ENCODE peak calls at places on chromosomes 3 and 15, in eight cellular contexts. One of them, this sample, is unnamed.

GRCh38 chr3:127600749-127601456 is 2.7 kb downstream of the MCM2 start:
- DNase-seq in NCI-H1694 treated with DMSO at 0.1 percent for 48 hours: no peak
- DNase-seq in T-helper 1 cell: no peak
- DNase-seq in NCI-H1105 treated with DMSO at 0.1 percent for 48 hours: no peak
- DNase-seq in SW480: no peak
- DNase-seq in stimulated activated CD4-positive, alpha-beta T cell treated with anti-CD3 and anti-CD28 coated beads, TNF-alpha, amount 100 ng/mL, for 4 hours: no peak
- DNase-seq in AG09309: no peak
- DNase-seq in activated CD8-positive, alpha-beta memory T cell treated with anti-CD3 and anti-CD28 coated beads, Interleukin-2, amount 50 U/mL, for 48 hours: no peak
- DNase-seq in this sample: no peak

GRCh38 chr3:62039584-62039983 is 333.8 kb downstream of the FEZF2 start:
- DNase-seq in NCI-H1694 treated with DMSO at 0.1 percent for 48 hours: no peak
- DNase-seq in T-helper 1 cell: no peak
- DNase-seq in NCI-H1105 treated with DMSO at 0.1 percent for 48 hours: no peak
- DNase-seq in SW480: no peak
- DNase-seq in stimulated activated CD4-positive, alpha-beta T cell treated with anti-CD3 and anti-CD28 coated beads, TNF-alpha, amount 100 ng/mL, for 4 hours: no peak
- DNase-seq in AG09309: no peak
- DNase-seq in activated CD8-positive, alpha-beta memory T cell treated with anti-CD3 and anti-CD28 coated beads, Interleukin-2, amount 50 U/mL, for 48 hours: no peak
- DNase-seq in this sample: no peak

GRCh38 chr3:126807795-126808194 is 103.8 kb downstream of the CHCHD6 start:
- DNase-seq in NCI-H1694 treated with DMSO at 0.1 percent for 48 hours: no peak
- DNase-seq in T-helper 1 cell: no peak
- DNase-seq in NCI-H1105 treated with DMSO at 0.1 percent for 48 hours: no peak
- DNase-seq in SW480: no peak
- DNase-seq in stimulated activated CD4-positive, alpha-beta T cell treated with anti-CD3 and anti-CD28 coated beads, TNF-alpha, amount 100 ng/mL, for 4 hours: no peak
- DNase-seq in AG09309: no peak
- DNase-seq in activated CD8-positive, alpha-beta memory T cell treated with anti-CD3 and anti-CD28 coated beads, Interleukin-2, amount 50 U/mL, for 48 hours: no peak
- DNase-seq in this sample: no peak

GRCh38 chr15:100082761-100083402 is 258.9 kb downstream of the ADAMTS17 start:
- DNase-seq in NCI-H1694 treated with DMSO at 0.1 percent for 48 hours: no peak
- DNase-seq in T-helper 1 cell: no peak
- DNase-seq in NCI-H1105 treated with DMSO at 0.1 percent for 48 hours: no peak
- DNase-seq in SW480: peak; percentile 22
- DNase-seq in stimulated activated CD4-positive, alpha-beta T cell treated with anti-CD3 and anti-CD28 coated beads, TNF-alpha, amount 100 ng/mL, for 4 hours: no peak
- DNase-seq in AG09309: no peak
- DNase-seq in activated CD8-positive, alpha-beta memory T cell treated with anti-CD3 and anti-CD28 coated beads, Interleukin-2, amount 50 U/mL, for 48 hours: peak; percentile 18
- DNase-seq in this sample: no peak

GRCh38 chr3:46477145-46477544 is 12.4 kb upstream of the LTF start:
- DNase-seq in NCI-H1694 treated with DMSO at 0.1 percent for 48 hours: no peak
- DNase-seq in T-helper 1 cell: no peak
- DNase-seq in NCI-H1105 treated with DMSO at 0.1 percent for 48 hours: no peak
- DNase-seq in SW480: no peak
- DNase-seq in stimulated activated CD4-positive, alpha-beta T cell treated with anti-CD3 and anti-CD28 coated beads, TNF-alpha, amount 100 ng/mL, for 4 hours: no peak
- DNase-seq in AG09309: no peak
- DNase-seq in activated CD8-positive, alpha-beta memory T cell treated with anti-CD3 and anti-CD28 coated beads, Interleukin-2, amount 50 U/mL, for 48 hours: peak; percentile 13
- DNase-seq in this sample: no peak

GRCh38 chr3:98359993-98360675 is 6.5 kb downstream of the OR5K4 start:
- DNase-seq in NCI-H1694 treated with DMSO at 0.1 percent for 48 hours: no peak
- DNase-seq in T-helper 1 cell: no peak
- DNase-seq in NCI-H1105 treated with DMSO at 0.1 percent for 48 hours: no peak
- DNase-seq in SW480: no peak
- DNase-seq in stimulated activated CD4-positive, alpha-beta T cell treated with anti-CD3 and anti-CD28 coated beads, TNF-alpha, amount 100 ng/mL, for 4 hours: no peak
- DNase-seq in AG09309: no peak
- DNase-seq in activated CD8-positive, alpha-beta memory T cell treated with anti-CD3 and anti-CD28 coated beads, Interleukin-2, amount 50 U/mL, for 48 hours: no peak
- DNase-seq in this sample: no peak

GRCh38 chr3:53104762-53105161 is 25.5 kb downstream of the RFT1 start:
- DNase-seq in NCI-H1694 treated with DMSO at 0.1 percent for 48 hours: no peak
- DNase-seq in T-helper 1 cell: no peak
- DNase-seq in NCI-H1105 treated with DMSO at 0.1 percent for 48 hours: no peak
- DNase-seq in SW480: no peak
- DNase-seq in stimulated activated CD4-positive, alpha-beta T cell treated with anti-CD3 and anti-CD28 coated beads, TNF-alpha, amount 100 ng/mL, for 4 hours: no peak
- DNase-seq in AG09309: no peak
- DNase-seq in activated CD8-positive, alpha-beta memory T cell treated with anti-CD3 and anti-CD28 coated beads, Interleukin-2, amount 50 U/mL, for 48 hours: no peak
- DNase-seq in this sample: no peak

GRCh38 chr3:71658131-71658530 is 67.1 kb downstream of the EIF4E3 start:
- DNase-seq in NCI-H1694 treated with DMSO at 0.1 percent for 48 hours: peak; percentile 34
- DNase-seq in T-helper 1 cell: no peak
- DNase-seq in NCI-H1105 treated with DMSO at 0.1 percent for 48 hours: peak; percentile 68
- DNase-seq in SW480: peak; percentile 22
- DNase-seq in stimulated activated CD4-positive, alpha-beta T cell treated with anti-CD3 and anti-CD28 coated beads, TNF-alpha, amount 100 ng/mL, for 4 hours: no peak
- DNase-seq in AG09309: no peak
- DNase-seq in activated CD8-positive, alpha-beta memory T cell treated with anti-CD3 and anti-CD28 coated beads, Interleukin-2, amount 50 U/mL, for 48 hours: no peak
- DNase-seq in this sample: no peak

GRCh38 chr3:189862385-189863023 is 231.3 kb downstream of the TP63 start:
- DNase-seq in NCI-H1694 treated with DMSO at 0.1 percent for 48 hours: no peak
- DNase-seq in T-helper 1 cell: no peak
- DNase-seq in NCI-H1105 treated with DMSO at 0.1 percent for 48 hours: no peak
- DNase-seq in SW480: no peak
- DNase-seq in stimulated activated CD4-positive, alpha-beta T cell treated with anti-CD3 and anti-CD28 coated beads, TNF-alpha, amount 100 ng/mL, for 4 hours: no peak
- DNase-seq in AG09309: peak; percentile 92
- DNase-seq in activated CD8-positive, alpha-beta memory T cell treated with anti-CD3 and anti-CD28 coated beads, Interleukin-2, amount 50 U/mL, for 48 hours: no peak
- DNase-seq in this sample: no peak

GRCh38 chr3:100561459-100562158 is 47.8 kb upstream of the ADGRG7 start:
- DNase-seq in NCI-H1694 treated with DMSO at 0.1 percent for 48 hours: no peak
- DNase-seq in T-helper 1 cell: no peak
- DNase-seq in NCI-H1105 treated with DMSO at 0.1 percent for 48 hours: no peak
- DNase-seq in SW480: no peak
- DNase-seq in stimulated activated CD4-positive, alpha-beta T cell treated with anti-CD3 and anti-CD28 coated beads, TNF-alpha, amount 100 ng/mL, for 4 hours: no peak
- DNase-seq in AG09309: peak; percentile 87
- DNase-seq in activated CD8-positive, alpha-beta memory T cell treated with anti-CD3 and anti-CD28 coated beads, Interleukin-2, amount 50 U/mL, for 48 hours: no peak
- DNase-seq in this sample: peak; percentile 74

GRCh38 chr3:11596387-11596786 is 47.3 kb downstream of the VGLL4 start:
- DNase-seq in NCI-H1694 treated with DMSO at 0.1 percent for 48 hours: no peak
- DNase-seq in T-helper 1 cell: no peak
- DNase-seq in NCI-H1105 treated with DMSO at 0.1 percent for 48 hours: peak; percentile 1
- DNase-seq in SW480: no peak
- DNase-seq in stimulated activated CD4-positive, alpha-beta T cell treated with anti-CD3 and anti-CD28 coated beads, TNF-alpha, amount 100 ng/mL, for 4 hours: no peak
- DNase-seq in AG09309: no peak
- DNase-seq in activated CD8-positive, alpha-beta memory T cell treated with anti-CD3 and anti-CD28 coated beads, Interleukin-2, amount 50 U/mL, for 48 hours: no peak
- DNase-seq in this sample: no peak

GRCh38 chr3:138845071-138845685 is 10.4 kb upstream of the PIK3CB start:
- DNase-seq in NCI-H1694 treated with DMSO at 0.1 percent for 48 hours: no peak
- DNase-seq in T-helper 1 cell: no peak
- DNase-seq in NCI-H1105 treated with DMSO at 0.1 percent for 48 hours: no peak
- DNase-seq in SW480: no peak
- DNase-seq in stimulated activated CD4-positive, alpha-beta T cell treated with anti-CD3 and anti-CD28 coated beads, TNF-alpha, amount 100 ng/mL, for 4 hours: no peak
- DNase-seq in AG09309: no peak
- DNase-seq in activated CD8-positive, alpha-beta memory T cell treated with anti-CD3 and anti-CD28 coated beads, Interleukin-2, amount 50 U/mL, for 48 hours: no peak
- DNase-seq in this sample: peak; percentile 19

GRCh38 chr3:127172670-127173515 is 20.0 kb upstream of the PRR23E start:
- DNase-seq in NCI-H1694 treated with DMSO at 0.1 percent for 48 hours: peak; percentile 8
- DNase-seq in T-helper 1 cell: no peak
- DNase-seq in NCI-H1105 treated with DMSO at 0.1 percent for 48 hours: peak; percentile 96
- DNase-seq in SW480: peak; percentile 55
- DNase-seq in stimulated activated CD4-positive, alpha-beta T cell treated with anti-CD3 and anti-CD28 coated beads, TNF-alpha, amount 100 ng/mL, for 4 hours: no peak
- DNase-seq in AG09309: no peak
- DNase-seq in activated CD8-positive, alpha-beta memory T cell treated with anti-CD3 and anti-CD28 coated beads, Interleukin-2, amount 50 U/mL, for 48 hours: no peak
- DNase-seq in this sample: no peak

GRCh38 chr15:44193651-44194396 is 1.2 kb downstream of the FRMD5 start:
- DNase-seq in NCI-H1694 treated with DMSO at 0.1 percent for 48 hours: peak; percentile 40
- DNase-seq in T-helper 1 cell: no peak
- DNase-seq in NCI-H1105 treated with DMSO at 0.1 percent for 48 hours: peak; percentile 39
- DNase-seq in SW480: peak; percentile 37
- DNase-seq in stimulated activated CD4-positive, alpha-beta T cell treated with anti-CD3 and anti-CD28 coated beads, TNF-alpha, amount 100 ng/mL, for 4 hours: no peak
- DNase-seq in AG09309: no peak
- DNase-seq in activated CD8-positive, alpha-beta memory T cell treated with anti-CD3 and anti-CD28 coated beads, Interleukin-2, amount 50 U/mL, for 48 hours: no peak
- DNase-seq in this sample: peak; percentile 62

GRCh38 chr3:124552224-124552623 is 178.0 kb upstream of the UMPS start:
- DNase-seq in NCI-H1694 treated with DMSO at 0.1 percent for 48 hours: no peak
- DNase-seq in T-helper 1 cell: no peak
- DNase-seq in NCI-H1105 treated with DMSO at 0.1 percent for 48 hours: peak; percentile 84
- DNase-seq in SW480: peak; percentile 68
- DNase-seq in stimulated activated CD4-positive, alpha-beta T cell treated with anti-CD3 and anti-CD28 coated beads, TNF-alpha, amount 100 ng/mL, for 4 hours: no peak
- DNase-seq in AG09309: no peak
- DNase-seq in activated CD8-positive, alpha-beta memory T cell treated with anti-CD3 and anti-CD28 coated beads, Interleukin-2, amount 50 U/mL, for 48 hours: no peak
- DNase-seq in this sample: no peak

GRCh38 chr3:197356275-197356674 is 57.9 kb upstream of the DLG1 start:
- DNase-seq in NCI-H1694 treated with DMSO at 0.1 percent for 48 hours: no peak
- DNase-seq in T-helper 1 cell: no peak
- DNase-seq in NCI-H1105 treated with DMSO at 0.1 percent for 48 hours: no peak
- DNase-seq in SW480: no peak
- DNase-seq in stimulated activated CD4-positive, alpha-beta T cell treated with anti-CD3 and anti-CD28 coated beads, TNF-alpha, amount 100 ng/mL, for 4 hours: no peak
- DNase-seq in AG09309: no peak
- DNase-seq in activated CD8-positive, alpha-beta memory T cell treated with anti-CD3 and anti-CD28 coated beads, Interleukin-2, amount 50 U/mL, for 48 hours: no peak
- DNase-seq in this sample: no peak

GRCh38 chr3:108595304-108595703 is 5.8 kb downstream of the DZIP3 start:
- DNase-seq in NCI-H1694 treated with DMSO at 0.1 percent for 48 hours: no peak
- DNase-seq in T-helper 1 cell: no peak
- DNase-seq in NCI-H1105 treated with DMSO at 0.1 percent for 48 hours: no peak
- DNase-seq in SW480: no peak
- DNase-seq in stimulated activated CD4-positive, alpha-beta T cell treated with anti-CD3 and anti-CD28 coated beads, TNF-alpha, amount 100 ng/mL, for 4 hours: no peak
- DNase-seq in AG09309: no peak
- DNase-seq in activated CD8-positive, alpha-beta memory T cell treated with anti-CD3 and anti-CD28 coated beads, Interleukin-2, amount 50 U/mL, for 48 hours: no peak
- DNase-seq in this sample: no peak

GRCh38 chr3:40572588-40572987 is 47.8 kb downstream of the ZNF621 start:
- DNase-seq in NCI-H1694 treated with DMSO at 0.1 percent for 48 hours: no peak
- DNase-seq in T-helper 1 cell: no peak
- DNase-seq in NCI-H1105 treated with DMSO at 0.1 percent for 48 hours: no peak
- DNase-seq in SW480: no peak
- DNase-seq in stimulated activated CD4-positive, alpha-beta T cell treated with anti-CD3 and anti-CD28 coated beads, TNF-alpha, amount 100 ng/mL, for 4 hours: no peak
- DNase-seq in AG09309: no peak
- DNase-seq in activated CD8-positive, alpha-beta memory T cell treated with anti-CD3 and anti-CD28 coated beads, Interleukin-2, amount 50 U/mL, for 48 hours: no peak
- DNase-seq in this sample: no peak

GRCh38 chr3:156037356-156037755 is 83.0 kb upstream of the KCNAB1 start:
- DNase-seq in NCI-H1694 treated with DMSO at 0.1 percent for 48 hours: no peak
- DNase-seq in T-helper 1 cell: no peak
- DNase-seq in NCI-H1105 treated with DMSO at 0.1 percent for 48 hours: peak; percentile 92
- DNase-seq in SW480: peak; percentile 93
- DNase-seq in stimulated activated CD4-positive, alpha-beta T cell treated with anti-CD3 and anti-CD28 coated beads, TNF-alpha, amount 100 ng/mL, for 4 hours: no peak
- DNase-seq in AG09309: no peak
- DNase-seq in activated CD8-positive, alpha-beta memory T cell treated with anti-CD3 and anti-CD28 coated beads, Interleukin-2, amount 50 U/mL, for 48 hours: no peak
- DNase-seq in this sample: no peak

GRCh38 chr3:23748398-23749110 is 57.2 kb upstream of the UBE2E1 start:
- DNase-seq in NCI-H1694 treated with DMSO at 0.1 percent for 48 hours: no peak
- DNase-seq in T-helper 1 cell: no peak
- DNase-seq in NCI-H1105 treated with DMSO at 0.1 percent for 48 hours: no peak
- DNase-seq in SW480: no peak
- DNase-seq in stimulated activated CD4-positive, alpha-beta T cell treated with anti-CD3 and anti-CD28 coated beads, TNF-alpha, amount 100 ng/mL, for 4 hours: no peak
- DNase-seq in AG09309: peak; percentile 52
- DNase-seq in activated CD8-positive, alpha-beta memory T cell treated with anti-CD3 and anti-CD28 coated beads, Interleukin-2, amount 50 U/mL, for 48 hours: no peak
- DNase-seq in this sample: no peak

GRCh38 chr15:68620721-68621528 is 42.1 kb downstream of the CORO2B start:
- DNase-seq in NCI-H1694 treated with DMSO at 0.1 percent for 48 hours: peak; percentile 89
- DNase-seq in T-helper 1 cell: no peak
- DNase-seq in NCI-H1105 treated with DMSO at 0.1 percent for 48 hours: peak; percentile 96
- DNase-seq in SW480: no peak
- DNase-seq in stimulated activated CD4-positive, alpha-beta T cell treated with anti-CD3 and anti-CD28 coated beads, TNF-alpha, amount 100 ng/mL, for 4 hours: no peak
- DNase-seq in AG09309: peak; percentile 95
- DNase-seq in activated CD8-positive, alpha-beta memory T cell treated with anti-CD3 and anti-CD28 coated beads, Interleukin-2, amount 50 U/mL, for 48 hours: no peak
- DNase-seq in this sample: peak; percentile 82

GRCh38 chr3:123880998-123881561 is 3.1 kb downstream of the MYLK start:
- DNase-seq in NCI-H1694 treated with DMSO at 0.1 percent for 48 hours: no peak
- DNase-seq in T-helper 1 cell: no peak
- DNase-seq in NCI-H1105 treated with DMSO at 0.1 percent for 48 hours: peak; percentile 72
- DNase-seq in SW480: peak; percentile 25
- DNase-seq in stimulated activated CD4-positive, alpha-beta T cell treated with anti-CD3 and anti-CD28 coated beads, TNF-alpha, amount 100 ng/mL, for 4 hours: no peak
- DNase-seq in AG09309: no peak
- DNase-seq in activated CD8-positive, alpha-beta memory T cell treated with anti-CD3 and anti-CD28 coated beads, Interleukin-2, amount 50 U/mL, for 48 hours: no peak
- DNase-seq in this sample: peak; percentile 56

GRCh38 chr3:117875887-117876286 is 1158.8 kb downstream of the IGSF11 start:
- DNase-seq in NCI-H1694 treated with DMSO at 0.1 percent for 48 hours: no peak
- DNase-seq in T-helper 1 cell: no peak
- DNase-seq in NCI-H1105 treated with DMSO at 0.1 percent for 48 hours: no peak
- DNase-seq in SW480: no peak
- DNase-seq in stimulated activated CD4-positive, alpha-beta T cell treated with anti-CD3 and anti-CD28 coated beads, TNF-alpha, amount 100 ng/mL, for 4 hours: no peak
- DNase-seq in AG09309: no peak
- DNase-seq in activated CD8-positive, alpha-beta memory T cell treated with anti-CD3 and anti-CD28 coated beads, Interleukin-2, amount 50 U/mL, for 48 hours: no peak
- DNase-seq in this sample: no peak

GRCh38 chr15:65660927-65661326 is 39.2 kb downstream of the SLC24A1 start:
- DNase-seq in NCI-H1694 treated with DMSO at 0.1 percent for 48 hours: no peak
- DNase-seq in T-helper 1 cell: no peak
- DNase-seq in NCI-H1105 treated with DMSO at 0.1 percent for 48 hours: no peak
- DNase-seq in SW480: no peak
- DNase-seq in stimulated activated CD4-positive, alpha-beta T cell treated with anti-CD3 and anti-CD28 coated beads, TNF-alpha, amount 100 ng/mL, for 4 hours: no peak
- DNase-seq in AG09309: no peak
- DNase-seq in activated CD8-positive, alpha-beta memory T cell treated with anti-CD3 and anti-CD28 coated beads, Interleukin-2, amount 50 U/mL, for 48 hours: no peak
- DNase-seq in this sample: no peak

GRCh38 chr15:66399276-66399675 is 12.6 kb downstream of the MAP2K1 start:
- DNase-seq in NCI-H1694 treated with DMSO at 0.1 percent for 48 hours: no peak
- DNase-seq in T-helper 1 cell: no peak
- DNase-seq in NCI-H1105 treated with DMSO at 0.1 percent for 48 hours: no peak
- DNase-seq in SW480: no peak
- DNase-seq in stimulated activated CD4-positive, alpha-beta T cell treated with anti-CD3 and anti-CD28 coated beads, TNF-alpha, amount 100 ng/mL, for 4 hours: no peak
- DNase-seq in AG09309: no peak
- DNase-seq in activated CD8-positive, alpha-beta memory T cell treated with anti-CD3 and anti-CD28 coated beads, Interleukin-2, amount 50 U/mL, for 48 hours: no peak
- DNase-seq in this sample: no peak

GRCh38 chr3:126472277-126473006 is 3.2 kb downstream of the ZXDC start:
- DNase-seq in NCI-H1694 treated with DMSO at 0.1 percent for 48 hours: no peak
- DNase-seq in T-helper 1 cell: no peak
- DNase-seq in NCI-H1105 treated with DMSO at 0.1 percent for 48 hours: peak; percentile 79
- DNase-seq in SW480: peak; percentile 95
- DNase-seq in stimulated activated CD4-positive, alpha-beta T cell treated with anti-CD3 and anti-CD28 coated beads, TNF-alpha, amount 100 ng/mL, for 4 hours: no peak
- DNase-seq in AG09309: peak; percentile 92
- DNase-seq in activated CD8-positive, alpha-beta memory T cell treated with anti-CD3 and anti-CD28 coated beads, Interleukin-2, amount 50 U/mL, for 48 hours: no peak
- DNase-seq in this sample: no peak

GRCh38 chr3:184296616-184297015 is 2.4 kb upstream of the PSMD2 start:
- DNase-seq in NCI-H1694 treated with DMSO at 0.1 percent for 48 hours: no peak
- DNase-seq in T-helper 1 cell: no peak
- DNase-seq in NCI-H1105 treated with DMSO at 0.1 percent for 48 hours: no peak
- DNase-seq in SW480: no peak
- DNase-seq in stimulated activated CD4-positive, alpha-beta T cell treated with anti-CD3 and anti-CD28 coated beads, TNF-alpha, amount 100 ng/mL, for 4 hours: no peak
- DNase-seq in AG09309: no peak
- DNase-seq in activated CD8-positive, alpha-beta memory T cell treated with anti-CD3 and anti-CD28 coated beads, Interleukin-2, amount 50 U/mL, for 48 hours: no peak
- DNase-seq in this sample: peak; percentile 21

GRCh38 chr15:92100751-92101150 is 247.2 kb downstream of the SLCO3A1 start:
- DNase-seq in NCI-H1694 treated with DMSO at 0.1 percent for 48 hours: no peak
- DNase-seq in T-helper 1 cell: no peak
- DNase-seq in NCI-H1105 treated with DMSO at 0.1 percent for 48 hours: no peak
- DNase-seq in SW480: no peak
- DNase-seq in stimulated activated CD4-positive, alpha-beta T cell treated with anti-CD3 and anti-CD28 coated beads, TNF-alpha, amount 100 ng/mL, for 4 hours: no peak
- DNase-seq in AG09309: no peak
- DNase-seq in activated CD8-positive, alpha-beta memory T cell treated with anti-CD3 and anti-CD28 coated beads, Interleukin-2, amount 50 U/mL, for 48 hours: no peak
- DNase-seq in this sample: no peak

GRCh38 chr15:49831206-49831965 is 210.5 kb downstream of the DTWD1 start:
- DNase-seq in NCI-H1694 treated with DMSO at 0.1 percent for 48 hours: no peak
- DNase-seq in T-helper 1 cell: no peak
- DNase-seq in NCI-H1105 treated with DMSO at 0.1 percent for 48 hours: no peak
- DNase-seq in SW480: no peak
- DNase-seq in stimulated activated CD4-positive, alpha-beta T cell treated with anti-CD3 and anti-CD28 coated beads, TNF-alpha, amount 100 ng/mL, for 4 hours: no peak
- DNase-seq in AG09309: peak; percentile 76
- DNase-seq in activated CD8-positive, alpha-beta memory T cell treated with anti-CD3 and anti-CD28 coated beads, Interleukin-2, amount 50 U/mL, for 48 hours: no peak
- DNase-seq in this sample: no peak

GRCh38 chr15:60062826-60063225 is 58.7 kb downstream of the FOXB1 start:
- DNase-seq in NCI-H1694 treated with DMSO at 0.1 percent for 48 hours: no peak
- DNase-seq in T-helper 1 cell: no peak
- DNase-seq in NCI-H1105 treated with DMSO at 0.1 percent for 48 hours: no peak
- DNase-seq in SW480: no peak
- DNase-seq in stimulated activated CD4-positive, alpha-beta T cell treated with anti-CD3 and anti-CD28 coated beads, TNF-alpha, amount 100 ng/mL, for 4 hours: no peak
- DNase-seq in AG09309: no peak
- DNase-seq in activated CD8-positive, alpha-beta memory T cell treated with anti-CD3 and anti-CD28 coated beads, Interleukin-2, amount 50 U/mL, for 48 hours: no peak
- DNase-seq in this sample: no peak